ENCODE peak calls at places on chromosomes 4 and X, in eight cellular contexts. K is stomach; P is dorsolateral prefrontal cortex; V is activated CD8-positive, alpha-beta T cell treated with anti-CD3 and anti-CD28 coated beads for 36 hours; G is CD8-positive, alpha-beta T cell; H is psoas muscle; Z is cardiac muscle cell; O is fibroblast of lung. X is an unnamed sample.

GRCh38 chrX:136747003-136747986 is 33.4 kb downstream of the ARHGEF6 start:
- DNase-seq in K (no peak), P (no peak), V (peak), G (no peak), H (no peak), Z (no peak), O (no peak), X (no peak)

GRCh38 chr4:34323549-34324325 is 1920.6 kb downstream of the ARAP2 start:
- DNase-seq in K (no peak), P (no peak), V (no peak), G (no peak), H (no peak), Z (peak), O (peak), X (no peak)

GRCh38 chrX:38332505-38332904 is 5.2 kb upstream of the RPGR start:
- DNase-seq in K (no peak), P (no peak), V (no peak), G (no peak), H (no peak), Z (no peak), O (no peak), X (no peak)

GRCh38 chr4:41538887-41539498 is 1.0 kb downstream of the LIMCH1 start:
- DNase-seq in K (no peak), P (no peak), V (no peak), G (no peak), H (no peak), Z (no peak), O (no peak), X (no peak)

GRCh38 chr4:118941799-118942198 is 53.1 kb downstream of the SYNPO2 start:
- DNase-seq in K (no peak), P (no peak), V (no peak), G (no peak), H (no peak), Z (peak), O (peak), X (no peak)

GRCh38 chrX:70332600-70332999 is 42.7 kb downstream of the KIF4A start:
- DNase-seq in K (no peak), P (no peak), V (no peak), G (no peak), H (no peak), Z (no peak), O (no peak), X (no peak)

GRCh38 chr4:23934223-23934622 is 44.4 kb upstream of the PPARGC1A start:
- DNase-seq in K (no peak), P (no peak), V (no peak), G (no peak), H (no peak), Z (no peak), O (no peak), X (no peak)

GRCh38 chrX:13258725-13259124 is 61.1 kb downstream of the ATXN3L start:
- DNase-seq in K (no peak), P (no peak), V (no peak), G (no peak), H (no peak), Z (no peak), O (no peak), X (no peak)

GRCh38 chr4:54082168-54082567 is 17.8 kb upstream of the CHIC2 start:
- DNase-seq in K (peak), P (no peak), V (no peak), G (no peak), H (no peak), Z (peak), O (peak), X (no peak)

GRCh38 chr4:81676552-81676951 is 204.8 kb upstream of the RASGEF1B start:
- DNase-seq in K (no peak), P (no peak), V (no peak), G (no peak), H (no peak), Z (peak), O (peak), X (no peak)

GRCh38 chr4:170446782-170447181 is 357.0 kb upstream of the AADAT start:
- DNase-seq in K (no peak), P (no peak), V (no peak), G (no peak), H (no peak), Z (no peak), O (no peak), X (no peak)

GRCh38 chrX:138411048-138411447 is 300.5 kb downstream of the FGF13 start:
- DNase-seq in K (no peak), P (no peak), V (no peak), G (no peak), H (no peak), Z (no peak), O (no peak), X (no peak)

GRCh38 chr4:47442980-47443379 is 20.5 kb downstream of the COMMD8 start:
- DNase-seq in K (no peak), P (no peak), V (no peak), G (no peak), H (no peak), Z (no peak), O (no peak), X (no peak)

GRCh38 chrX:87727615-87728014 is 210.0 kb downstream of the KLHL4 start:
- DNase-seq in K (no peak), P (no peak), V (no peak), G (no peak), H (no peak), Z (no peak), O (no peak), X (no peak)

GRCh38 chrX:120697053-120697452 is 67.2 kb upstream of the C1GALT1C1 start:
- DNase-seq in K (no peak), P (no peak), V (peak), G (no peak), H (no peak), Z (no peak), O (no peak), X (peak)

GRCh38 chr4:186726150-186726439 is 2.4 kb upstream of the FAT1 start:
- DNase-seq in K (no peak), P (no peak), V (no peak), G (no peak), H (no peak), Z (no peak), O (no peak), X (no peak)

GRCh38 chr4:152398060-152398459 is 137.8 kb downstream of the FBXW7 start:
- DNase-seq in K (no peak), P (no peak), V (no peak), G (no peak), H (no peak), Z (peak), O (peak), X (no peak)

GRCh38 chr4:1216869-1217294 is 32.0 kb downstream of the CTBP1 start:
- DNase-seq in K (peak), P (no peak), V (peak), G (peak), H (no peak), Z (no peak), O (no peak), X (peak)

GRCh38 chrX:1587161-1587560 is 4.2 kb upstream of the AKAP17A start:
- DNase-seq in K (peak), P (no peak), V (no peak), G (peak), H (no peak), Z (no peak), O (no peak), X (peak)

GRCh38 chr4:8342651-8343050 is 73.1 kb downstream of the HTRA3 start:
- DNase-seq in K (peak), P (no peak), V (no peak), G (no peak), H (no peak), Z (no peak), O (no peak), X (no peak)

GRCh38 chrX:7996414-7996813 is 69.2 kb upstream of the PNPLA4 start:
- DNase-seq in K (peak), P (no peak), V (peak), G (no peak), H (no peak), Z (peak), O (peak), X (peak)

GRCh38 chrX:153469811-153470410 is 465 bp downstream of the HAUS7 start:
- DNase-seq in K (no peak), P (peak), V (peak), G (no peak), H (peak), Z (peak), O (no peak), X (no peak)
- TF ChIP-seq CTCF in K (no peak), P (no peak), V (peak), G (no peak), H (peak), Z (peak), O (no peak), X (no peak)

GRCh38 chrX:150766351-150767044 is 73.3 kb downstream of the MTMR1 start:
- DNase-seq in K (no peak), P (no peak), V (no peak), G (no peak), H (no peak), Z (no peak), O (no peak), X (peak)
- TF ChIP-seq CTCF in K (no peak), P (no peak), V (no peak), G (no peak), H (no peak), Z (peak), O (no peak), X (no peak)

GRCh38 chr4:169270156-169270809 is 473 bp downstream of the SH3RF1 start:
- DNase-seq in K (peak), P (peak), V (peak), G (peak), H (peak), Z (peak), O (peak), X (peak)
- TF ChIP-seq CTCF in K (no peak), P (no peak), V (no peak), G (no peak), H (peak), Z (no peak), O (no peak), X (peak)

DNA sequence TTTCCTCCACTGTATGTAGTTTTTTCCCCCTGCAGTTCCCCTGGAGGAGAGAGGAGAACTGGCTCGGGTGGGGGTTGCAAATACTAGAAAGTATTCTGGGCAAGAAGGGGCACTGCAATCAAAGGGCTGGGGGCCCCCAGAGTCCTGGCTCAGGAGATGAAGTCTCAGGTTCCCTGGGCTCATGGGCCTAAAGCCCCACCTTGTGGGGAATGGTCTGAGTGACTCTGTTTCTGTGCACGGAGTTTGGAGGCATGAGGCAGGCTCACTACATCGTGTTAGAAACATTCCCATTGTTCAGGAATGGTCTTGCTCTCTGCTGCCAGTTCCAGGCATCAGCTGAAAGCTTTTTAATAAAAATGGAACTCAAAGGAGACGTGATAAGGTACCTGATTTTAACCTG is 122.5 kb downstream of the TMEM164 start:
- DNase-seq in K (no peak), P (no peak), V (no peak), G (no peak), H (no peak), Z (no peak), O (peak), X (no peak)
- TF ChIP-seq CTCF in K (no peak), P (peak), V (no peak), G (no peak), H (peak), Z (peak), O (no peak), X (peak)

DNA sequence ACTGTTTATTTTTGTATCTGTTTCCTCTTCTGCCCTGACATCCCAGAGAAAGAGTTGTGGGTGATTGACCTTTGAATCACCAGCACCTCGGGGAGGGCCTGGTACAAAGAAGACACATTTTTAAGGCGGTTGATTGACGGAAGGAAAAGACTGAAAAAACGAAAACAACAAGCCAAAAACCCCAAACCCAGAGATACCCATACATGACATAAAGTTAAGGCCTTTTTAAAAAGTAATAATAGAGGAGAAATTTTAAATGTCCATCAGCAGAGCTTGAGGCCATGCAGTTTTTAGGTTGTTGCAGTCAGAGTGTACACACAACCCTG is 110.0 kb downstream of the GNL3L start:
- DNase-seq in K (no peak), P (no peak), V (no peak), G (no peak), H (no peak), Z (no peak), O (no peak), X (no peak)
- TF ChIP-seq CTCF in K (no peak), P (peak), V (no peak), G (peak), H (no peak), Z (no peak), O (no peak), X (no peak)